ENCODE peak calls at places on chromosome 18, in six cellular contexts. L, A, Y, T, P and Q are unnamed samples.

GRCh38 chr18:63301458-63301857 is 18.1 kb downstream of the BCL2 start:
- ATAC-seq in L (peak; percentile 13), A (no peak), Y (no peak), T (peak; percentile 44), P (no peak), Q (peak; percentile 71)

GRCh38 chr18:80171190-80171872 is 62.3 kb downstream of the ADNP2 start:
- ATAC-seq in L (peak; percentile 86), A (peak; percentile 56), Y (no peak), T (peak; percentile 82), P (no peak), Q (peak; percentile 54)

GRCh38 chr18:77379976-77380375 is 130.3 kb downstream of the GALR1 start:
- ATAC-seq in L (no peak), A (no peak), Y (no peak), T (no peak), P (no peak), Q (no peak)

GRCh38 chr18:11587846-11588245 is 21.6 kb upstream of the SLC35G4 start:
- ATAC-seq in L (no peak), A (no peak), Y (no peak), T (no peak), P (peak; percentile 81), Q (no peak)

GRCh38 chr18:12076424-12077140 is 17.1 kb upstream of the ANKRD62 start:
- ATAC-seq in L (peak; percentile 91), A (peak; percentile 83), Y (no peak), T (peak; percentile 88), P (no peak), Q (peak; percentile 79)

GRCh38 chr18:64365106-64365505 is 216.2 kb upstream of the LINC00305 start:
- ATAC-seq in L (no peak), A (no peak), Y (no peak), T (no peak), P (no peak), Q (no peak)

GRCh38 chr18:30177056-30177455 is 865.5 kb downstream of the DSC3 start:
- ATAC-seq in L (no peak), A (no peak), Y (no peak), T (no peak), P (no peak), Q (no peak)

GRCh38 chr18:5309888-5310470 is 14.5 kb upstream of the ZBTB14 start:
- ATAC-seq in L (peak; percentile 50), A (peak; percentile 93), Y (peak; percentile 93), T (no peak), P (peak; percentile 87), Q (no peak)

GRCh38 chr18:26963292-26963691 is 97.8 kb upstream of the AQP4 start:
- ATAC-seq in L (peak; percentile 60), A (no peak), Y (no peak), T (no peak), P (no peak), Q (peak; percentile 45)

GRCh38 chr18:48075707-48076093 is 145.2 kb upstream of the SMAD2 start:
- ATAC-seq in L (no peak), A (no peak), Y (no peak), T (no peak), P (no peak), Q (no peak)

GRCh38 chr18:2540575-2540974 is 30.7 kb downstream of the METTL4 start:
- ATAC-seq in L (no peak), A (no peak), Y (no peak), T (no peak), P (no peak), Q (no peak)

GRCh38 chr18:3192752-3193151 is 27.0 kb downstream of the MYOM1 start:
- ATAC-seq in L (no peak), A (peak; percentile 55), Y (no peak), T (no peak), P (no peak), Q (no peak)

GRCh38 chr18:9280854-9281253 is 53.7 kb upstream of the TWSG1 start:
- ATAC-seq in L (no peak), A (no peak), Y (no peak), T (no peak), P (no peak), Q (no peak)

GRCh38 chr18:14104906-14105748 is 27.1 kb downstream of the ZNF519 start:
- ATAC-seq in L (no peak), A (no peak), Y (no peak), T (no peak), P (no peak), Q (no peak)

GRCh38 chr18:55402731-55403405 is 185.1 kb downstream of the TCF4 start:
- ATAC-seq in L (no peak), A (no peak), Y (no peak), T (no peak), P (no peak), Q (no peak)

GRCh38 chr18:31206787-31207381 is 44.2 kb upstream of the DSC1 start:
- ATAC-seq in L (peak; percentile 61), A (peak; percentile 81), Y (no peak), T (peak; percentile 90), P (no peak), Q (peak; percentile 94)

GRCh38 chr18:62506495-62507143 is 16.2 kb upstream of the ZCCHC2 start:
- ATAC-seq in L (peak; percentile 49), A (peak; percentile 25), Y (peak; percentile 27), T (no peak), P (peak; percentile 38), Q (peak; percentile 18)

GRCh38 chr18:76932026-76932819 is 109.9 kb downstream of the ZNF236 start:
- ATAC-seq in L (peak; percentile 27), A (no peak), Y (no peak), T (peak; percentile 94), P (no peak), Q (no peak)

GRCh38 chr18:32093523-32093922 is 1.8 kb downstream of the RNF138 start:
- ATAC-seq in L (no peak), A (no peak), Y (no peak), T (no peak), P (no peak), Q (no peak)

GRCh38 chr18:55220523-55220922 is 261.3 kb upstream of the CCDC68 start:
- ATAC-seq in L (no peak), A (peak; percentile 84), Y (no peak), T (peak; percentile 22), P (no peak), Q (no peak)

GRCh38 chr18:48917579-48918101 is 33.1 kb downstream of the SMAD7 start:
- ATAC-seq in L (no peak), A (peak; percentile 33), Y (no peak), T (peak; percentile 2), P (peak; percentile 11), Q (no peak)

GRCh38 chr18:44586782-44587524 is 93.7 kb upstream of the SETBP1 start:
- ATAC-seq in L (no peak), A (no peak), Y (no peak), T (peak; percentile 38), P (no peak), Q (no peak)

GRCh38 chr18:37631422-37631821 is 65.8 kb upstream of the CELF4 start:
- ATAC-seq in L (no peak), A (no peak), Y (no peak), T (no peak), P (no peak), Q (no peak)

GRCh38 chr18:44090453-44090852 is 590.2 kb upstream of the SETBP1 start:
- ATAC-seq in L (no peak), A (no peak), Y (no peak), T (no peak), P (no peak), Q (no peak)

GRCh38 chr18:6737833-6738232 is 8.3 kb downstream of the ARHGAP28 start:
- ATAC-seq in L (no peak), A (no peak), Y (no peak), T (no peak), P (no peak), Q (no peak)

GRCh38 chr18:62526098-62527025 is 3.5 kb downstream of the ZCCHC2 start:
- ATAC-seq in L (peak; percentile 47), A (peak; percentile 17), Y (peak; percentile 19), T (peak; percentile 61), P (peak; percentile 18), Q (peak; percentile 35)

GRCh38 chr18:62715439-62715792 is at the start of gene PHLPP1:
- ATAC-seq in L (no peak), A (peak; percentile 41), Y (peak; percentile 31), T (no peak), P (peak; percentile 47), Q (no peak)

GRCh38 chr18:66495844-66496243 is 108.0 kb downstream of the CDH19 start:
- ATAC-seq in L (peak; percentile 78), A (peak; percentile 76), Y (no peak), T (peak; percentile 55), P (no peak), Q (no peak)

GRCh38 chr18:46369323-46369722 is 265.1 kb downstream of the HAUS1 start:
- ATAC-seq in L (no peak), A (no peak), Y (no peak), T (no peak), P (no peak), Q (no peak)

GRCh38 chr18:9846162-9846915 is 39.4 kb upstream of the TXNDC2 start:
- ATAC-seq in L (no peak), A (no peak), Y (no peak), T (peak; percentile 69), P (no peak), Q (no peak)

GRCh38 chr18:623760-624620 is 27.2 kb downstream of the CLUL1 start:
- ATAC-seq in L (peak; percentile 98), A (peak; percentile 79), Y (peak; percentile 73), T (peak; percentile 76), P (peak; percentile 79), Q (peak; percentile 71)

GRCh38 chr18:46069524-46069923 is 2.5 kb downstream of the PSTPIP2 start:
- ATAC-seq in L (no peak), A (no peak), Y (no peak), T (no peak), P (no peak), Q (peak; percentile 69)

GRCh38 chr18:63131106-63131943 is 188.2 kb downstream of the BCL2 start:
- ATAC-seq in L (peak; percentile 61), A (peak; percentile 62), Y (peak; percentile 74), T (peak; percentile 50), P (peak; percentile 75), Q (no peak)

GRCh38 chr18:26574958-26575864 is 26.9 kb upstream of the KCTD1 start:
- ATAC-seq in L (peak; percentile 76), A (no peak), Y (no peak), T (peak; percentile 66), P (no peak), Q (peak; percentile 37)

GRCh38 chr18:76875390-76876330 is 53.3 kb downstream of the ZNF236 start:
- ATAC-seq in L (peak; percentile 92), A (peak; percentile 70), Y (peak; percentile 51), T (peak; percentile 49), P (peak; percentile 58), Q (no peak)

GRCh38 chr18:74251297-74252031 is 40.3 kb downstream of the CYB5A start:
- ATAC-seq in L (peak; percentile 5), A (no peak), Y (no peak), T (peak; percentile 57), P (no peak), Q (no peak)

GRCh38 chr18:13416208-13416607 is 197.6 kb downstream of the LDLRAD4 start:
- ATAC-seq in L (no peak), A (no peak), Y (peak; percentile 74), T (peak; percentile 50), P (peak; percentile 24), Q (no peak)

GRCh38 chr18:59571953-59572352 is 125.3 kb downstream of the CCBE1 start:
- ATAC-seq in L (no peak), A (no peak), Y (no peak), T (no peak), P (no peak), Q (no peak)

GRCh38 chr18:36493349-36494281 is 196.1 kb downstream of the FHOD3 start:
- ATAC-seq in L (peak; percentile 64), A (no peak), Y (no peak), T (peak; percentile 84), P (no peak), Q (no peak)